ENCODE peak calls at places on chromosomes 16 and 17, in eight cellular contexts. P is body of pancreas; J is right lobe of liver; Q is PC-9; N is heart left ventricle; E is psoas muscle; R is GM12864; O is CD8-positive, alpha-beta T cell. F is an unnamed sample.
A peak's percentile ranks its signal among the peaks of the same experiment; 100 is the strongest.

GRCh38 chr16:8936421-8936820 is 27.3 kb downstream of the USP7 start:
- DNase-seq in J (no peak), R (no peak), O (peak; percentile 75), Q (peak; percentile 65), P (peak; percentile 62), E (no peak), N (no peak), F (peak; percentile 37)

GRCh38 chr17:43779145-43780125 is 658 bp upstream of the DUSP3 start:
- DNase-seq in P (no peak), O (no peak), R (no peak), E (no peak), N (no peak), Q (no peak), J (no peak), F (no peak)

GRCh38 chr17:59366040-59366757 is 34.7 kb downstream of the YPEL2 start:
- DNase-seq in N (no peak), R (no peak), O (no peak), P (peak; percentile 57), E (no peak), Q (no peak), J (peak; percentile 56), F (no peak)

GRCh38 chr16:80250376-80250775 is 290.4 kb upstream of the DYNLRB2 start:
- DNase-seq in P (no peak), N (no peak), O (no peak), E (no peak), Q (no peak), J (no peak), R (no peak), F (no peak)

GRCh38 chr16:67447508-67448076 is 16.7 kb downstream of the HSD11B2 start:
- DNase-seq in P (peak; percentile 76), O (peak; percentile 46), N (peak; percentile 34), Q (peak; percentile 46), R (peak; percentile 16), E (peak; percentile 45), J (peak; percentile 59), F (no peak)

GRCh38 chr16:80997139-80997798 is 9.4 kb downstream of the CMC2 start:
- DNase-seq in N (no peak), E (no peak), J (no peak), Q (no peak), O (no peak), P (no peak), R (no peak), F (no peak)

GRCh38 chr17:80328620-80329380 is 68.1 kb downstream of the RNF213 start:
- DNase-seq in P (no peak), O (no peak), E (no peak), Q (no peak), N (no peak), R (no peak), J (no peak), F (no peak)

GRCh38 chr17:69961488-69962145 is 113.4 kb upstream of the KCNJ16 start:
- DNase-seq in P (no peak), R (no peak), O (no peak), E (no peak), N (peak; percentile 11), J (no peak), Q (no peak), F (peak; percentile 52)

GRCh38 chr17:73468221-73468620 is 156.4 kb upstream of the CDC42EP4 start:
- DNase-seq in J (no peak), P (no peak), E (no peak), N (no peak), Q (no peak), O (no peak), R (no peak), F (no peak)

GRCh38 chr17:78375401-78376079 is 2.9 kb upstream of the PGS1 start:
- DNase-seq in P (no peak), O (no peak), E (peak; percentile 65), Q (no peak), J (no peak), N (peak; percentile 16), R (no peak), F (peak; percentile 89)

DNA sequence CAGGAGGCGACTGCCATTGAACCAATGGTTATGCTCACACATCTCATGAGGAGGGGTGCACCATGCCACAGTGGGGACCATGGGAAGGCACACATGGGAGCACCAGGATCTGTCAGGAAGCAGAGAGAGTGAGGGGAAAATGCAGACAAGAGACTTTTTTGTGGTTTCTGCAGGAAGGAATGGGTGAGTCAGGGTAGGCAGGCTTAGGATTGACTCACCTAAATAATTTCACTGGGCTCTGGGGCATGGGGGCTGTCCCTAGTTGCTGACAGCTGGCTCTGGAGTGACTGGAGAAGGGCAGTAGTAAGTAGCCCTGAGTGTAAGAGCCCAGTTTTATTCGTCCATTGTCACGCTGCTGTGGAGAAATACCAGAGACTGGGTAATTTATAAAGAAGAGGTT is 202.4 kb downstream of the AXIN2 start:
- DNase-seq in J (no peak), P (no peak), E (no peak), Q (peak; percentile 46), O (no peak), R (no peak), N (no peak), F (peak; percentile 61)
- TF ChIP-seq CTCF in J (no peak), P (no peak), E (no peak), Q (no peak), O (no peak), R (no peak), N (no peak), F (no peak)

GRCh38 chr17:18262641-18263040 is 2.2 kb downstream of the MIEF2 start:
- DNase-seq in Q (no peak), N (peak; percentile 64), O (no peak), P (peak; percentile 89), J (peak; percentile 51), E (peak; percentile 54), R (no peak), F (no peak)

GRCh38 chr17:18261146-18261515 is 669 bp downstream of the MIEF2 start:
- DNase-seq in R (no peak), P (peak; percentile 92), E (peak; percentile 88), N (peak; percentile 84), J (peak; percentile 89), O (peak; percentile 31), Q (peak; percentile 94), F (no peak)

GRCh38 chr17:18260332-18261145 is at the start of gene MIEF2:
- DNase-seq in Q (peak; percentile 98), R (peak; percentile 85), J (peak; percentile 97), O (peak; percentile 91), E (peak; percentile 96), P (peak; percentile 98), N (peak; percentile 97), F (peak; percentile 82)

GRCh38 chr17:18261659-18262058 is 1.2 kb downstream of the MIEF2 start:
- DNase-seq in N (no peak), R (no peak), P (no peak), Q (no peak), J (no peak), E (no peak), O (no peak), F (no peak)

GRCh38 chr17:18262111-18262510 is 1.6 kb downstream of the MIEF2 start:
- DNase-seq in O (no peak), P (no peak), R (no peak), E (no peak), J (no peak), N (no peak), Q (no peak), F (no peak)
- H3K4me3 ChIP-seq in O (no peak overlapping the region), P (no peak overlapping the region), R (no peak overlapping the region), E (peak overlapping the region; percentile 98), J (no peak overlapping the region), N (peak overlapping the region; percentile 94), Q (peak overlapping the region; percentile 84), F (no peak overlapping the region)

GRCh38 chr17:50203589-50204345 is 2.3 kb upstream of the COL1A1 start:
- DNase-seq in P (no peak), R (no peak), Q (no peak), J (no peak), E (peak; percentile 60), O (no peak), N (no peak), F (no peak)

GRCh38 chr17:50206604-50207293 is 5.3 kb upstream of the COL1A1 start:
- DNase-seq in O (peak; percentile 25), E (peak; percentile 61), P (no peak), J (no peak), R (no peak), Q (no peak), N (peak; percentile 44), F (no peak)

GRCh38 chr17:50204431-50204830 is 3.0 kb upstream of the COL1A1 start:
- DNase-seq in R (no peak), Q (no peak), J (no peak), P (no peak), O (no peak), N (no peak), E (no peak), F (no peak)

GRCh38 chr17:50205931-50206505 is 4.6 kb upstream of the COL1A1 start:
- DNase-seq in E (no peak), O (no peak), J (no peak), N (peak; percentile 3), Q (no peak), P (no peak), R (no peak), F (no peak)

GRCh38 chr17:50205111-50205821 is 3.8 kb upstream of the COL1A1 start:
- DNase-seq in P (no peak), E (no peak), R (no peak), N (peak; percentile 55), O (no peak), Q (no peak), J (no peak), F (no peak)
- TF ChIP-seq CTCF in P (no peak), E (no peak), R (no peak), N (no peak), O (no peak), Q (no peak), J (no peak), F (no peak)

GRCh38 chr17:35185849-35186248 is 8.3 kb downstream of the SLC35G3 start:
- DNase-seq in Q (no peak), O (no peak), E (no peak), N (no peak), P (no peak), R (no peak), J (no peak), F (no peak)
- H3K4me3 ChIP-seq in Q (no peak overlapping the region), O (no peak overlapping the region), E (no peak overlapping the region), N (no peak overlapping the region), P (no peak overlapping the region), R (no peak overlapping the region), J (no peak overlapping the region), F (no peak overlapping the region)

GRCh38 chr17:21354796-21355385 is 21.3 kb upstream of the KCNJ12 start:
- DNase-seq in J (no peak), Q (no peak), N (no peak), P (no peak), O (no peak), R (no peak), E (no peak), F (no peak)
- TF ChIP-seq CTCF in J (no peak), Q (no peak), N (no peak), P (no peak), O (no peak), R (no peak), E (no peak), F (no peak)

GRCh38 chr17:65567566-65567965 is 6.1 kb upstream of the AXIN2 start:
- DNase-seq in Q (no peak), N (no peak), J (no peak), O (no peak), R (no peak), P (no peak), E (no peak), F (no peak)
- H3K4me3 ChIP-seq in Q (no peak overlapping the region), N (no peak overlapping the region), J (no peak overlapping the region), O (no peak overlapping the region), R (no peak overlapping the region), P (no peak overlapping the region), E (no peak overlapping the region), F (no peak overlapping the region)